ENCODE peak calls at places on chromosomes 1 and 21, in four cellular contexts. One of them, this sample, is unnamed.

GRCh38 chr1:104467590-104467989 is 717.9 kb downstream of the AMY1C start:
- DNase-seq in M059J: peak; percentile 6
- DNase-seq in H9: no peak
- DNase-seq in HFFc6: no peak
- DNase-seq in this sample: no peak

GRCh38 chr1:152112101-152112884 is 3.0 kb downstream of the TCHH start:
- DNase-seq in M059J: no peak
- DNase-seq in H9: peak; percentile 59
- DNase-seq in HFFc6: no peak
- DNase-seq in this sample: peak; percentile 54

GRCh38 chr1:22619808-22620207 is 16.6 kb upstream of the C1QA start:
- DNase-seq in M059J: no peak
- DNase-seq in H9: no peak
- DNase-seq in HFFc6: no peak
- DNase-seq in this sample: no peak

GRCh38 chr1:205716371-205717132 is 33.4 kb downstream of the NUCKS1 start:
- DNase-seq in M059J: no peak
- DNase-seq in H9: no peak
- DNase-seq in HFFc6: no peak
- DNase-seq in this sample: no peak

GRCh38 chr21:45892156-45892919 is 89.2 kb upstream of the COL6A1 start:
- DNase-seq in M059J: no peak
- DNase-seq in H9: no peak
- DNase-seq in HFFc6: no peak
- DNase-seq in this sample: no peak

GRCh38 chr1:43053040-43053439 is 94.4 kb upstream of the SLC2A1 start:
- DNase-seq in M059J: no peak
- DNase-seq in H9: no peak
- DNase-seq in HFFc6: no peak
- DNase-seq in this sample: no peak

GRCh38 chr1:111960971-111961370 is 28.5 kb downstream of the KCND3 start:
- DNase-seq in M059J: no peak
- DNase-seq in H9: no peak
- DNase-seq in HFFc6: no peak
- DNase-seq in this sample: no peak

GRCh38 chr1:109399326-109399957 is 1.7 kb upstream of the SORT1 start:
- DNase-seq in M059J: peak; percentile 71
- DNase-seq in H9: no peak
- DNase-seq in HFFc6: peak; percentile 56
- DNase-seq in this sample: peak; percentile 78

GRCh38 chr1:6770727-6771567 is 14.3 kb upstream of the CAMTA1 start:
- DNase-seq in M059J: peak; percentile 85
- DNase-seq in H9: peak; percentile 63
- DNase-seq in HFFc6: peak; percentile 71
- DNase-seq in this sample: peak; percentile 72

GRCh38 chr1:12180315-12180714 is 13.5 kb downstream of the TNFRSF1B start:
- DNase-seq in M059J: no peak
- DNase-seq in H9: no peak
- DNase-seq in HFFc6: no peak
- DNase-seq in this sample: no peak

This sample was measured in astrocyte of the hippocampus.